ENCODE peak calls at places on chromosomes 3 and 15, in eight cellular contexts. Z, O, X, P, M, W, L and K are unnamed samples.

GRCh38 chr3:130850044-130850797 is 43.7 kb upstream of the ATP2C1 start:
- DNase-seq in W (peak; percentile 39), L (no peak), O (no peak), X (peak; percentile 31), P (peak; percentile 54), Z (no peak), M (peak; percentile 70), K (no peak)

GRCh38 chr3:52053307-52054304 is 2.8 kb downstream of the DUSP7 start:
- DNase-seq in L (no peak), Z (no peak), W (peak; percentile 41), O (peak; percentile 55), P (peak; percentile 45), M (peak; percentile 74), X (peak; percentile 49), K (no peak)

GRCh38 chr3:127770671-127771370 is 51.5 kb downstream of the MGLL start:
- DNase-seq in W (no peak), L (no peak), M (peak; percentile 28), P (no peak), Z (no peak), X (no peak), O (no peak), K (no peak)

GRCh38 chr3:112637700-112638099 is 3.2 kb downstream of the CCDC80 start:
- DNase-seq in M (peak; percentile 48), Z (no peak), O (peak; percentile 26), P (no peak), X (no peak), L (no peak), W (no peak), K (no peak)

GRCh38 chr15:78838480-78838879 is 27.2 kb upstream of the ADAMTS7 start:
- DNase-seq in Z (no peak), O (no peak), M (peak; percentile 43), P (no peak), X (no peak), L (no peak), W (no peak), K (no peak)

GRCh38 chr15:59303136-59303535 is 69.5 kb downstream of the MYO1E start:
- DNase-seq in W (no peak), O (no peak), P (no peak), M (no peak), Z (no peak), L (no peak), X (no peak), K (no peak)

GRCh38 chr3:59654953-59655430 is 605.2 kb upstream of the CFAP20DC start:
- DNase-seq in M (no peak), O (no peak), W (no peak), X (no peak), Z (no peak), L (no peak), P (no peak), K (no peak)

GRCh38 chr3:178060406-178060805 is 475.8 kb upstream of the KCNMB2 start:
- DNase-seq in W (no peak), O (peak; percentile 27), Z (no peak), M (peak; percentile 66), X (no peak), P (no peak), L (no peak), K (peak; percentile 10)

GRCh38 chr3:128844502-128844901 is 34.9 kb upstream of the ACAD9 start:
- DNase-seq in Z (no peak), X (no peak), L (no peak), W (no peak), M (no peak), O (no peak), P (no peak), K (no peak)

GRCh38 chr3:55965776-55966175 is 478.7 kb upstream of the WNT5A start:
- DNase-seq in X (no peak), P (no peak), W (no peak), Z (no peak), L (no peak), O (no peak), M (no peak), K (no peak)

GRCh38 chr15:76932090-76932966 is 779 bp downstream of the RCN2 start:
- DNase-seq in W (no peak), L (no peak), X (no peak), M (peak; percentile 49), Z (no peak), O (no peak), P (no peak), K (no peak)

GRCh38 chr3:112770026-112770626 is 76.5 kb downstream of the CD200R1L start:
- DNase-seq in M (peak; percentile 94), P (no peak), L (no peak), O (no peak), W (no peak), Z (no peak), X (peak; percentile 69), K (no peak)

GRCh38 chr3:122975163-122975923 is 52.2 kb downstream of the SEMA5B start:
- DNase-seq in W (no peak), L (no peak), X (peak; percentile 94), M (peak; percentile 71), O (peak; percentile 91), P (peak; percentile 87), Z (no peak), K (no peak)

GRCh38 chr3:171290680-171291079 is 169.5 kb downstream of the TNIK start:
- DNase-seq in L (no peak), X (peak; percentile 19), P (no peak), M (no peak), Z (no peak), W (no peak), O (no peak), K (no peak)

GRCh38 chr15:99087405-99087943 is 17.4 kb upstream of the SYNM start:
- DNase-seq in Z (no peak), W (no peak), X (no peak), O (no peak), P (no peak), L (no peak), M (no peak), K (no peak)

GRCh38 chr3:134801204-134801958 is 6.3 kb downstream of the EPHB1 start:
- DNase-seq in L (no peak), P (no peak), W (no peak), M (no peak), O (no peak), Z (no peak), X (no peak), K (no peak)

GRCh38 chr15:65079580-65079979 is 3.0 kb downstream of the KBTBD13 start:
- DNase-seq in W (no peak), L (no peak), X (no peak), O (no peak), Z (no peak), P (no peak), M (no peak), K (no peak)

GRCh38 chr3:142152349-142152748 is 3.0 kb upstream of the TFDP2 start:
- DNase-seq in W (no peak), P (no peak), O (no peak), X (peak; percentile 6), Z (no peak), L (no peak), M (no peak), K (peak; percentile 12)

GRCh38 chr3:161558256-161558655 is 61.6 kb downstream of the OTOL1 start:
- DNase-seq in P (no peak), W (no peak), X (peak; percentile 73), M (no peak), O (no peak), Z (no peak), L (peak; percentile 53), K (no peak)

GRCh38 chr3:10517616-10518015 is 12.2 kb upstream of the ATP2B2 start:
- DNase-seq in L (no peak), P (no peak), X (no peak), Z (no peak), O (no peak), W (no peak), M (no peak), K (no peak)

GRCh38 chr15:66737243-66738010 is 35.4 kb downstream of the SMAD6 start:
- DNase-seq in P (no peak), M (no peak), O (no peak), X (no peak), L (peak; percentile 31), Z (no peak), W (no peak), K (no peak)

GRCh38 chr3:73549071-73549600 is 75.6 kb downstream of the PDZRN3 start:
- DNase-seq in Z (no peak), P (no peak), X (no peak), M (no peak), L (no peak), O (no peak), W (no peak), K (no peak)

GRCh38 chr3:73547427-73548036 is 77.2 kb downstream of the PDZRN3 start:
- DNase-seq in L (no peak), P (no peak), Z (no peak), M (peak; percentile 97), O (no peak), W (no peak), X (no peak), K (no peak)

GRCh38 chr3:73550011-73550410 is 74.7 kb downstream of the PDZRN3 start:
- DNase-seq in O (no peak), L (no peak), W (no peak), Z (no peak), X (no peak), M (no peak), P (no peak), K (no peak)

GRCh38 chr3:73542127-73542526 is 82.6 kb downstream of the PDZRN3 start:
- DNase-seq in Z (no peak), X (no peak), P (no peak), W (no peak), L (no peak), M (no peak), O (no peak), K (peak; percentile 55)

GRCh38 chr3:73546961-73547360 is 77.8 kb downstream of the PDZRN3 start:
- DNase-seq in P (no peak), Z (no peak), O (no peak), M (peak; percentile 91), W (no peak), L (no peak), X (no peak), K (no peak)
- H3K4me1 ChIP-seq in P (no peaks in the 10 kb centered on the region), Z (peaks cover 8% of the 10 kb centered on the region), O (no peaks in the 10 kb centered on the region), M (peaks cover 49% of the 10 kb centered on the region), W (peaks cover 33% of the 10 kb centered on the region), L (no peaks in the 10 kb centered on the region), X (no peaks in the 10 kb centered on the region), K (peaks cover 24% of the 10 kb centered on the region)

GRCh38 chr15:37016287-37016686 is 84.1 kb downstream of the MEIS2 start:
- DNase-seq in O (peak; percentile 51), X (no peak), Z (no peak), M (peak; percentile 90), W (no peak), P (no peak), L (no peak), K (no peak)
- H3K4me1 ChIP-seq in O (peaks cover 18% of the 10 kb centered on the region), X (peaks cover 12% of the 10 kb centered on the region), Z (peaks cover 29% of the 10 kb centered on the region), M (peaks cover 33% of the 10 kb centered on the region), W (peaks cover 67% of the 10 kb centered on the region), P (no peaks in the 10 kb centered on the region), L (no peaks in the 10 kb centered on the region), K (no peaks in the 10 kb centered on the region)

GRCh38 chr15:90954712-90955671 is at the start of gene RCCD1:
- DNase-seq in L (peak; percentile 97), M (peak; percentile 98), Z (peak; percentile 78), X (peak; percentile 83), W (peak; percentile 94), O (peak; percentile 93), P (peak; percentile 92), K (peak; percentile 97)
- H3K4me1 ChIP-seq in L (peaks cover 2% of the 10 kb centered on the region), M (peaks cover 12% of the 10 kb centered on the region), Z (no peaks in the 10 kb centered on the region), X (peaks cover 21% of the 10 kb centered on the region), W (peaks cover 36% of the 10 kb centered on the region), O (peaks cover 5% of the 10 kb centered on the region), P (peaks cover 10% of the 10 kb centered on the region), K (peaks cover 16% of the 10 kb centered on the region)

DNA sequence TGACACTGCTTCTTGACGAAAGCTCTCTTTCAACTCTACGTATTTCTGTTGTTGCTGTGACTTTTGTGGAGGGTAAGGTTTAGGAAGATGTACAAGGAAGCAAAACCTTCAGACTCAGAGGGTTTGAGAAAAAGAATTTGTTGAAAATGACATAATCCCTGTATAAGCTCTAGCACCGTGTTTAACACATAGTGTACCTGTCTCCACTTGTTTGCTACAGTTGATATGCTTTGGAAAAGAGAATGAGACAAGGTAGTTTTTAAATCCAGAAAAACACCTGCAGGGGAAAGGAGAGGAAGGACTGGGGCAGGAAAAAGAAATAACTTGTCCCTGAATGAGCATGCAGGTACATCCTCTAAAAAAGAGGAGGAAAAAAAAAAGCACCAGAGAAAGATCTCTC is 29.6 kb upstream of the CP start:
- DNase-seq in Z (no peak), O (no peak), X (no peak), W (no peak), P (no peak), M (no peak), L (no peak), K (no peak)
- H3K4me1 ChIP-seq in Z (peaks cover 8% of the 10 kb centered on the region), O (peaks cover 6% of the 10 kb centered on the region), X (peaks cover 33% of the 10 kb centered on the region), W (peaks cover 17% of the 10 kb centered on the region), P (peaks cover 19% of the 10 kb centered on the region), M (peaks cover 24% of the 10 kb centered on the region), L (no peaks in the 10 kb centered on the region), K (no peaks in the 10 kb centered on the region)